ENCODE peak calls at places on chromosomes 7 and 10, in seven cellular contexts. Z, O, G, B, C, I and X are unnamed samples.

GRCh38 chr7:23234569-23235296 is 11.8 kb upstream of the GPNMB start:
- DNase-seq in I (no peak), O (peak; percentile 23), Z (no peak), C (no peak), G (no peak), B (no peak), X (no peak)

GRCh38 chr7:47627580-47628283 is 45.8 kb upstream of the TNS3 start:
- DNase-seq in C (no peak), B (no peak), G (no peak), I (no peak), Z (no peak), O (no peak), X (no peak)

GRCh38 chr10:61903991-61904350 is 2.5 kb downstream of the ARID5B start:
- DNase-seq in O (peak; percentile 33), C (no peak), I (no peak), G (peak; percentile 97), B (no peak), Z (no peak), X (no peak)

GRCh38 chr7:116521046-116521664 is 3.7 kb upstream of the CAV1 start:
- DNase-seq in I (no peak), G (peak; percentile 83), Z (no peak), B (no peak), O (no peak), C (no peak), X (no peak)

GRCh38 chr7:157347217-157347904 is 10.6 kb downstream of the DNAJB6 start:
- DNase-seq in Z (peak; percentile 18), B (no peak), G (peak; percentile 74), I (peak; percentile 81), C (no peak), O (no peak), X (no peak)

GRCh38 chr7:1950623-1951523 is 280.8 kb downstream of the ELFN1 start:
- DNase-seq in O (peak; percentile 31), B (no peak), C (peak; percentile 50), G (no peak), I (no peak), Z (peak; percentile 5), X (no peak)

GRCh38 chr10:33111652-33112051 is 153.6 kb upstream of the ITGB1 start:
- DNase-seq in O (no peak), Z (no peak), C (no peak), B (no peak), G (no peak), I (no peak), X (no peak)

GRCh38 chr10:89302628-89303027 is 782 bp downstream of the IFIT2 start:
- DNase-seq in I (no peak), C (no peak), Z (no peak), G (peak; percentile 42), O (peak; percentile 36), B (no peak), X (no peak)

GRCh38 chr7:101687081-101687480 is 58.0 kb upstream of the MYL10 start:
- DNase-seq in O (no peak), G (no peak), B (no peak), C (no peak), Z (no peak), I (no peak), X (no peak)

DNA sequence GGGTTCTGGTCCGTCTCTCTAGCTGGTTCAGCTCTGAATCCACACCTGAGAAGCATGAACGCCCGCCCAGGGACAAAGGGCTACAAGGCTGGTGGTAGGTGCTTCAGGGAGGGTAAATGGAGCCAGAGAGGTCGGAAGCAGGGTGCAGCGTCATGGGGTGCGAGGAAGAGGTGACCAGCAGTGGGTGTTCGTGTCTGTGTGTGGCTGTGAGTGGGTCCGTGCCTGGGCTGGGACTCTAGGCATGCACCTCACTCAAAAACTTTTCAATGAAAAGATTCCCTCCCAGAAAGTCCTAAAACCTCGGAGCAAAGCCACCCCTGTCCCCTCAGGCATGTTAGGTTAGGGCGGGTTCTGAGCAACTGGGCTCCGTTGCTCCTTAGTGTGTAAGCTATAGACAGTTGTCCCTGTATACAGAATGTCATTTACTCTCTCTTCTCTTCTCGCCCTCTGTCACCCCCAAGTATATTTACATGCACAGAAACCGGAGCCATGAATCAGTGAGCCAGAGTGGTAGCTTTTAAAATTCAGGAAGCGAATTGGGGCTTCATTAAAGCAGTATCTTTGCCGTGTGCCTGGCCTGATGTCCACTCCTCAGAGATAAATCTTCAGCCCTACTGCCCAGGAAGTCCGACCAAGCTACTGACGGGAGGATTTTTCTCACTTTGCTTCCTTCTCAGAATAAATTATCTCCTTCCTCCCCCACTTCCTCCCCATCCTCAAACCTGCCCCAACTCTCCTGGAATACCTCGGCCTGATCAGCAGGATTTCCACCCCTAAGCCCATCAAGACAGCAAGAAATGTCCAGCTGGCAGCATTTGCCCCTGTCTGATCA is 12.2 kb upstream of the GATA3 start:
- DNase-seq in C (no peak), O (no peak), G (no peak), I (no peak), B (no peak), Z (no peak), X (no peak)
- H3K4me1 ChIP-seq in C (no peaks in the 10 kb centered on the region), O (peaks cover 2% of the 10 kb centered on the region), G (no peaks in the 10 kb centered on the region), I (peaks cover 12% of the 10 kb centered on the region), B (peaks cover 50% of the 10 kb centered on the region), Z (peaks cover 27% of the 10 kb centered on the region), X (no peaks in the 10 kb centered on the region)

DNA sequence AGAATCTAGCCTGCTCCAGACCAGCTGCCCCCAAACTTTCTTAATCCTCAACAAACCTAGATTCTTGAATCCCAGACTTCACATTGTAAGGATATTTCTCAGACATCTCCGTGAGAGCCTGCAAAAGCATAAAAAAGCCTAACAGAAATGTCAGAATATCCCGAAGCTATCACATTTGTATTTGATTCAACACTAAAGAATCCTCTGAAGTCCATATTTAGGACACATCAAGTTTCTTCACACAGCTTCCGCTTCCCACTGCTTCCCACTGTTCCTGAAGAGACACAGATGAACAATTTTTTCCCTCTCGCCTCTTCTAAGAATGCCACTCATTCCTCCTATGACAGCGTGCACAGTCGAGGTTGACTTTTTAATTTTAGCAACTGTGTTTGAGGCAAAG is 396.2 kb upstream of the IGFBP3 start:
- DNase-seq in G (no peak), O (no peak), I (no peak), Z (no peak), B (no peak), C (no peak), X (no peak)
- H3K27ac ChIP-seq in G (no peak overlapping the region), O (no peak overlapping the region), I (no peak overlapping the region), Z (no peak overlapping the region), B (no peak overlapping the region), C (no peak overlapping the region), X (no peak overlapping the region)

DNA sequence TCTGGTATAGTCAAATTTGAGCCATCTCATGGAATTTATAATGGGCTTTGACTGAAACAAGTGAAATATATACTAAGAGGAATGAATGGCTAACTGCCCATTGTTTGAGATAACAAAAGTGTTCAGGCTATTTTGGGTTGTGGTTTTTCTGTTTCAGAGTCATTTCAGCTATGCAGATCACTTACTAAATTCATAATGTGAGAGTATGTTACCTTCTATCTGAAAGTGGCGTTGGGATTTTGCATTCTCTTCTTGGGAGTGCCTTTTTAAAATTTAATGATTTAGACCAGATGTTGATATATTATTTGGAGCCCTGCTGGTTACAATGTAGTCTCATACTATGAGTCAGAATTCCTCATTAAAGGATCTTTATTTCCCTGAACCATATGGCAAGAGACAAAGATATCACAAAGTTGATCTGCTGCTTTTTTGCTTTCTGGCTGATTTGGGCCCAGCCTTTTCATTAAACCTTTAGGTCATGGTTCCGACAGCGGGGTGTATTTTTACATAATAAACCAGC is 10.4 kb downstream of the VCL start:
- DNase-seq in G (peak; percentile 98), B (no peak), C (no peak), I (no peak), O (no peak), Z (no peak), X (no peak)
- H3K36me3 ChIP-seq in G (peaks cover 41% of the 10 kb centered on the region), B (no peaks in the 10 kb centered on the region), C (no peaks in the 10 kb centered on the region), I (no peaks in the 10 kb centered on the region), O (peaks cover 1% of the 10 kb centered on the region), Z (no peaks in the 10 kb centered on the region), X (peaks cover 13% of the 10 kb centered on the region)

DNA sequence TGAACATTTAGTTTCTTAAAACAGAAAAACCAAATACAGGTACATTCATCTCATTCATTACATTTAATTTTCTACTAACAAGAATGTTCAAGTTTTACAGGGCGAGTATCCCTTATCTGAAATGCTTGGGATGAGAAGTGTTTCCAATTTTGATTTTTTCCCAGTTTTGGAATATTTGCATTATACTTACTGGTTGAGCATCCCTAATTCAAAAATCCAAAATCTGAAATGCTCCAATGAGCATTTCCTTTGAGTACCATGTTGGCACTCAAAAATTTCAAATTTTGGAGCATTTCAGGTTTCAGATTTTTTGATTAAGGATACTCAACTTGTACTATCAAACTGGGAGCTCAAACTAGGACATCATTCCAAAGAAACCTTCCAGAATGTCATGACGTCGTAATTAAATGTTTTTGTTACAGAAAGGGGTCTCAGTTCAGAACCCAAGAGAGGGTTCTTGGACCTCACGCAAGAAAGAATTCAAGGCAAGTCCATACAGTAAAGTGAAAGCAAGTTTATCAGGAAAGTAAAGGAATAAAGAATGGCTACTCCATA is 90.8 kb upstream of the PIK3CG start:
- DNase-seq in O (no peak), I (no peak), B (no peak), C (no peak), Z (no peak), G (no peak), X (no peak)
- H3K4me1 ChIP-seq in O (no peaks in the 10 kb centered on the region), I (peaks cover 18% of the 10 kb centered on the region), B (no peaks in the 10 kb centered on the region), C (no peaks in the 10 kb centered on the region), Z (no peaks in the 10 kb centered on the region), G (peaks cover 69% of the 10 kb centered on the region), X (no peaks in the 10 kb centered on the region)

DNA sequence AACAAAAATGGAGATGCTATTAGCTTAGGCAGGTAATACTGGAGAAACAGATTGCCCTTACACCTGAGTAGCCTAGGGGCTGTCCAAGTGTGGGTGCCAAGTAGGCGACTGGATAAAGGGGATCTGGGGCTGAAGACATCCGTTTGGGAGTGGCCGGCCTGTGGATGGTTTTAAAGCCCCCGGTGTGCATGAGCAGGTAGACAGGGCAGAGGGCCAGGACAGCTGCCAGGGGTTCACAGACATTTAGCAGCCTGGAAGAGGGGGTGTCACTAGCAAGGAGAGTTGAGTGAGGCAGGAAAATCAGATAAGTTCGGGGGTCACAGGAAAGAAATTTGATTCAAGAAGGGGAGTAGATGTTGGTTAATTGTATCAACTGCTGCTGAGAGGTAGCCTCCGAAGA is 1.5 kb upstream of the OPALIN start:
- DNase-seq in Z (no peak), G (no peak), O (no peak), I (no peak), B (no peak), C (no peak), X (no peak)
- H3K27ac ChIP-seq in Z (no peak overlapping the region), G (no peak overlapping the region), O (no peak overlapping the region), I (no peak overlapping the region), B (no peak overlapping the region), C (no peak overlapping the region), X (no peak overlapping the region)